ENCODE peak calls at places on chromosome 12, in six cellular contexts. J, G, Q, A, N and M are unnamed samples. For H3K36me3, the result is how much of the 10 kb centered on the place peaks cover.

GRCh38 chr12:91143241-91143640 is 31.9 kb upstream of the LUM start:
- DNase-seq in J (peak), G (no peak), Q (no peak), A (no peak), N (no peak), M (no peak)

GRCh38 chr12:92927055-92927435 is 2.0 kb downstream of the EEA1 start:
- DNase-seq in J (no peak), G (no peak), Q (no peak), A (no peak), N (no peak), M (peak)

GRCh38 chr12:95227818-95228356 is 10.3 kb downstream of the VEZT start:
- DNase-seq in J (no peak), G (no peak), Q (no peak), A (no peak), N (no peak), M (no peak)

GRCh38 chr12:8077207-8077606 is 4.9 kb upstream of the NECAP1 start:
- DNase-seq in J (peak), G (no peak), Q (no peak), A (no peak), N (no peak), M (peak)

GRCh38 chr12:11961686-11962085 is 109.1 kb upstream of the BCL2L14 start:
- DNase-seq in J (no peak), G (no peak), Q (no peak), A (no peak), N (no peak), M (no peak)

GRCh38 chr12:107468182-107468581 is 217.4 kb upstream of the PWP1 start:
- DNase-seq in J (peak), G (no peak), Q (no peak), A (no peak), N (no peak), M (peak)

GRCh38 chr12:53233671-53234091 is 1.7 kb upstream of the RARG start:
- DNase-seq in J (no peak), G (no peak), Q (no peak), A (no peak), N (no peak), M (no peak)

GRCh38 chr12:93678779-93679178 is 1.6 kb downstream of the CRADD start:
- DNase-seq in J (no peak), G (no peak), Q (no peak), A (no peak), N (no peak), M (no peak)

GRCh38 chr12:117658226-117658625 is 296.8 kb upstream of the NOS1 start:
- DNase-seq in J (no peak), G (no peak), Q (no peak), A (no peak), N (no peak), M (no peak)

GRCh38 chr12:39824505-39825198 is 205.0 kb upstream of the ABCD2 start:
- DNase-seq in J (no peak), G (no peak), Q (no peak), A (no peak), N (no peak), M (no peak)

GRCh38 chr12:114687802-114688201 is 3.8 kb upstream of the TBX3 start:
- DNase-seq in J (no peak), G (no peak), Q (no peak), A (no peak), N (no peak), M (no peak)

GRCh38 chr12:65868133-65868705 is 43.9 kb downstream of the HMGA2 start:
- DNase-seq in J (peak), G (no peak), Q (no peak), A (no peak), N (no peak), M (no peak)

GRCh38 chr12:60539592-60539991 is 943.8 kb downstream of the SLC16A7 start:
- DNase-seq in J (no peak), G (no peak), Q (no peak), A (no peak), N (no peak), M (no peak)

GRCh38 chr12:128425883-128426282 is 158.9 kb downstream of the TMEM132C start:
- DNase-seq in J (no peak), G (no peak), Q (no peak), A (no peak), N (no peak), M (no peak)

GRCh38 chr12:50387972-50388478 is 8.4 kb downstream of the FAM186A start:
- DNase-seq in J (no peak), G (no peak), Q (no peak), A (no peak), N (no peak), M (no peak)

GRCh38 chr12:18373176-18373575 is 111.9 kb downstream of the PIK3C2G start:
- DNase-seq in J (peak), G (no peak), Q (no peak), A (no peak), N (no peak), M (no peak)

GRCh38 chr12:15494329-15495046 is 172.2 kb downstream of the PTPRO start:
- DNase-seq in J (no peak), G (no peak), Q (no peak), A (no peak), N (no peak), M (no peak)

GRCh38 chr12:119082496-119082895 is 96.2 kb upstream of the HSPB8 start:
- DNase-seq in J (no peak), G (no peak), Q (no peak), A (no peak), N (peak), M (peak)

GRCh38 chr12:1928439-1929121 is 10.1 kb upstream of the CACNA2D4 start:
- DNase-seq in J (no peak), G (peak), Q (no peak), A (no peak), N (no peak), M (peak)

GRCh38 chr12:89084751-89085150 is 267.6 kb downstream of the DUSP6 start:
- DNase-seq in J (peak), G (no peak), Q (no peak), A (no peak), N (no peak), M (no peak)

GRCh38 chr12:58502236-58502635 is 418.1 kb downstream of the LRIG3 start:
- DNase-seq in J (peak), G (no peak), Q (no peak), A (no peak), N (no peak), M (no peak)

GRCh38 chr12:74071182-74071581 is 466.5 kb upstream of the ATXN7L3B start:
- DNase-seq in J (no peak), G (no peak), Q (no peak), A (no peak), N (no peak), M (no peak)

GRCh38 chr12:2960432-2960956 is 1.3 kb downstream of the TEAD4 start:
- DNase-seq in J (peak), G (no peak), Q (no peak), A (no peak), N (no peak), M (peak)

GRCh38 chr12:65886996-65887395 is 62.7 kb downstream of the HMGA2 start:
- DNase-seq in J (peak), G (no peak), Q (no peak), A (no peak), N (no peak), M (peak)

GRCh38 chr12:113222730-113223531 is 1.7 kb downstream of the TPCN1 start:
- DNase-seq in J (peak), G (peak), Q (no peak), A (no peak), N (peak), M (peak)

GRCh38 chr12:67540920-67541624 is 107.5 kb upstream of the DYRK2 start:
- DNase-seq in J (peak), G (no peak), Q (no peak), A (no peak), N (no peak), M (no peak)

GRCh38 chr12:91111366-91112321 is at the start of gene LUM:
- DNase-seq in J (peak), G (no peak), Q (no peak), A (no peak), N (peak), M (peak)

GRCh38 chr12:93521225-93521854 is 51.1 kb upstream of the SOCS2 start:
- DNase-seq in J (peak), G (peak), Q (no peak), A (no peak), N (no peak), M (peak)

GRCh38 chr12:72747460-72747859 is 475.3 kb downstream of the TRHDE start:
- DNase-seq in J (no peak), G (no peak), Q (no peak), A (no peak), N (no peak), M (no peak)

GRCh38 chr12:66352197-66352596 is 49.9 kb downstream of the HELB start:
- DNase-seq in J (no peak), G (no peak), Q (no peak), A (no peak), N (peak), M (peak)

GRCh38 chr12:48878548-48878947 is 12.9 kb upstream of the RND1 start:
- DNase-seq in J (no peak), G (no peak), Q (no peak), A (no peak), N (no peak), M (no peak)

GRCh38 chr12:62776997-62777396 is 158.0 kb downstream of the PPM1H start:
- DNase-seq in J (no peak), G (no peak), Q (no peak), A (no peak), N (no peak), M (no peak)

GRCh38 chr12:130396667-130397066 is 59.0 kb downstream of the PIWIL1 start:
- DNase-seq in J (no peak), G (no peak), Q (no peak), A (no peak), N (no peak), M (no peak)

GRCh38 chr12:106049105-106049504 is 89.6 kb downstream of the NUAK1 start:
- DNase-seq in J (no peak), G (no peak), Q (no peak), A (no peak), N (no peak), M (no peak)

GRCh38 chr12:95633049-95633545 is 81.8 kb upstream of the USP44 start:
- DNase-seq in J (peak), G (peak), Q (no peak), A (no peak), N (no peak), M (peak)

GRCh38 chr12:54376596-54377468 is 7.7 kb downstream of the ZNF385A start:
- DNase-seq in J (no peak), G (no peak), Q (no peak), A (no peak), N (no peak), M (no peak)

GRCh38 chr12:76142305-76142704 is 57.8 kb upstream of the NAP1L1 start:
- DNase-seq in J (no peak), G (no peak), Q (no peak), A (no peak), N (no peak), M (no peak)

DNA sequence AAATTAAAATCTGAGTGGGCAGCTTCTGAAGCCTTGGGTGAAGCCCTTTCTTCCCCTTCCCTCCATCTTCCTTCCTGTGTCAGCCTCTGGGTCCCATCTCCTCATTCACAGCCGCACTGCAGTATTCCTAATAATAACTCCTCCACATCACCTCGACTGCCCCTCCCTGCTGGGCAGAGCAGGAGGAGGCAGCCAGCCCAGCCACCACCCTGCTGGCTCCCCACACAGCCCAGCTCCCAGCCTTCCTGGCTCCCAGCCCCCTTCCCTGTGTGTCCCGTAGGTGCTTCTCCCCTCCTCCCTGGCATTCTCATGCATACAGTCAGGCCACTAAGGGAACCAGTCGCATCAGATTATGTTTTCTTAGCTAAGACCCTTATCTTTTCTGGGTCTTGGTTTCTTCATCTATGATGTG is 3.7 kb downstream of the IFFO1 start:
- DNase-seq in J (no peak), G (no peak), Q (no peak), A (no peak), N (peak), M (peak)
- H3K36me3 ChIP-seq in J (under half), G (under half), Q (under half), A (half or more), N (under half), M (half or more)

DNA sequence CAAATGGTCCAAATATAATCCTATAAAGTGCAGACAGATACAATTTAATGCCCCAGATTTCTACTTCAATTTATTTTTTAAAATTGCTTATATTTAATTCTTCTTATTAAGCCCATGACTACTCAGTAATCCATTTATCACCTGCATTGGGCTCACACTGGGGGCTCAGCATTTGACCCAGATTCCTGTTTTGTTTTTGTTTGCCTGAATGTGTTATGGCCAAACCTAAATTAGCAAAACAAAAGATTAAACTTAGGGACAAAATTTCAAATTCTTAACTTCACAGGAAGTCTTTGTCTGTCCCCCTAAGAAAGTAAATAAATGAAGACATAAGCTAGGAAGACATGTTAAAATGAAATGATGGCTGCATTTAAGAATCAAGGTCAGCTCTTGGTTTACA is 322.3 kb downstream of the RMST start:
- DNase-seq in J (no peak), G (no peak), Q (no peak), A (no peak), N (no peak), M (no peak)
- H3K36me3 ChIP-seq in J (under half), G (under half), Q (under half), A (under half), N (under half), M (under half)

GRCh38 chr12:132056959-132057358 is 87.2 kb downstream of the DDX51 start:
- DNase-seq in J (no peak), G (no peak), Q (no peak), A (no peak), N (no peak), M (no peak)
- H3K36me3 ChIP-seq in J (under half), G (half or more), Q (under half), A (half or more), N (half or more), M (half or more)

DNA sequence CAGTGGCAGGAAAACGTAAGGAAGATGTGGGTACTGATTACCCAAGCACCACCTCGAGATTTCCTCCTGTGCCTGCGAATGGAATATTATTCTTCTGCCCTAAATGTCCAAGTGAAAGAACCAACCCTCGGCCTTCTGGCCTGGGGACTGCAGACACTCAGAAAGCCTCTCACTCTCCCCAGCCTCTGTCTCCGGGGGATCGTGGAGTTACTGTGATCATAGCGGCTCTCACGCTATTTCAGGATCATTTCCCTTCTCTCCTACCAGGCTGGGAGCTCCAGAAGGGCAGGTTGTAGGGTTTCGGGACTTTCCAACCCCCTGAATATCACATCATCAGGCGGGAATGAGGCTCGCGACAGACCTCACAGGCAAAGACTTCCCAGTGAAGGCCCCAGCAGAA is 68.9 kb downstream of the KDM2B start:
- DNase-seq in J (no peak), G (no peak), Q (no peak), A (no peak), N (no peak), M (no peak)
- H3K36me3 ChIP-seq in J (under half), G (under half), Q (under half), A (half or more), N (under half), M (under half)

GRCh38 chr12:909861-910260 is 39.6 kb downstream of the RAD52 start:
- DNase-seq in J (no peak), G (no peak), Q (no peak), A (no peak), N (no peak), M (no peak)
- H3K36me3 ChIP-seq in J (under half), G (under half), Q (under half), A (half or more), N (half or more), M (half or more)

DNA sequence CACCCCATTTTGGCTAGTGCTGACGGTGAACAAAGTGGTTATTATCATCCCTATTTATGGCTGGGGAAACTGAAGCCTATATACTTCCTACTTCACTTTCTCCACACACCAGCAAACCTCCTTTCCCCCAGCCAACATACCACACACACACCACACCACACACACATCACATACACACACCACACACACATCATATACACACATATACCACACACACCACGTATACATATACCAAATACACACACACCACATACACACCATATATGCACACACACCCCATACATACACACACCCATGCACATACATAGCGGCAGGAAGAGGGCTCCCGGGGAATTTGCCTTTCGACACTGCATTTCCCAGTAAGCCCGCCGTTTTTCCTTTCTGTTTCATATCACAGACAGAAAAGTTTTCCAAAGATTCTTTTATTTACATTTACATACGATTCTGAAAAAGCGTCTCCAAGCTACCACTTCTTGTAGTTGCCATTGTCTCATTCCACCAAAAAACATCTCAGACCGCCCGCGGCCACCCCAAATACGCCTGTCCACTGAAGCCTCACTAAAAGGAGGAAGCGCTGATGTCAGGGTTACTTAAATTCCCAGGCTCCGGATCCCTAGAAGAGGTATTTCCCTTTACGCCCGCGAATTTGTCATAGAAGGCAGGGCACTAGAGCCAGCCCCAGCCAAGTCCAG is 826 bp upstream of the RAB5B start:
- DNase-seq in J (peak), G (no peak), Q (no peak), A (no peak), N (no peak), M (no peak)
- H3K36me3 ChIP-seq in J (under half), G (under half), Q (under half), A (under half), N (under half), M (under half)

GRCh38 chr12:123941000-123941399 is 31.6 kb downstream of the CCDC92 start:
- DNase-seq in J (no peak), G (no peak), Q (no peak), A (no peak), N (no peak), M (no peak)
- H3K36me3 ChIP-seq in J (under half), G (under half), Q (under half), A (half or more), N (half or more), M (under half)

DNA sequence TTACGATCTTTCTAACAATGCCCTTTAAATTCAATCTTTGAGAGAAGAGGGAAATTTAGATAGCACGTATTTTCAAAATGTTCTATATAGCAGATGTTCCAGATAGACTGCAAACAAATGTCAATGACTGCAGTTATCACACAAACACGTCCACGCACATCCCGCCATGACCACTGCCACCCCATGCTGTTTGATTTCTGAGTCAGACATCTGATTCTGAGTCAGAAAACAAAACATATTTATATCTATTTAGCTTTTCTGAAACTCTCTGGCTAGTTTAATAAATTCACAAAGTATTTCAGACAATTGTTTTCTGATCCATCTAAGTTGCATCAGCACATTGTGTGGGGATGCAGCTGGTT is 105.9 kb upstream of the BCAT1 start:
- DNase-seq in J (peak), G (no peak), Q (no peak), A (no peak), N (no peak), M (peak)
- H3K36me3 ChIP-seq in J (under half), G (under half), Q (under half), A (under half), N (under half), M (under half)

GRCh38 chr12:57104292-57104910 is 6.8 kb downstream of the STAT6 start:
- DNase-seq in J (no peak), G (peak), Q (no peak), A (no peak), N (no peak), M (no peak)
- H3K36me3 ChIP-seq in J (under half), G (under half), Q (under half), A (half or more), N (half or more), M (under half)

GRCh38 chr12:25084816-25085215 is 110.1 kb downstream of the DNAI7 start:
- DNase-seq in J (no peak), G (no peak), Q (no peak), A (no peak), N (no peak), M (no peak)

GRCh38 chr12:25087596-25087995 is 107.4 kb downstream of the DNAI7 start:
- DNase-seq in J (no peak), G (no peak), Q (no peak), A (no peak), N (no peak), M (no peak)

GRCh38 chr12:25089738-25090137 is 105.2 kb downstream of the DNAI7 start:
- DNase-seq in J (peak), G (peak), Q (no peak), A (no peak), N (no peak), M (no peak)
- H3K36me3 ChIP-seq in J (under half), G (under half), Q (under half), A (under half), N (under half), M (under half)